ENCODE peak calls at places on chromosomes 11 and 22, in six cellular contexts. J, Z, H, S, N and Q are unnamed samples.

GRCh38 chr11:132969892-132970291 is 562.4 kb downstream of the OPCML start:
- DNase-seq in J (no peak), Z (no peak), H (no peak), S (no peak), N (no peak), Q (no peak)

GRCh38 chr11:91998466-91998865 is 226.2 kb upstream of the FAT3 start:
- DNase-seq in J (no peak), Z (no peak), H (no peak), S (no peak), N (no peak), Q (no peak)

GRCh38 chr11:1936781-1937615 is 10.1 kb upstream of the MRPL23 start:
- DNase-seq in J (no peak), Z (no peak), H (no peak), S (no peak), N (no peak), Q (no peak)

GRCh38 chr22:29503811-29504372 is 23.9 kb downstream of the NEFH start:
- DNase-seq in J (no peak), Z (no peak), H (no peak), S (no peak), N (peak; percentile 39), Q (peak; percentile 41)

GRCh38 chr11:108733479-108734116 is 68.7 kb downstream of the DDX10 start:
- DNase-seq in J (no peak), Z (no peak), H (no peak), S (no peak), N (peak; percentile 79), Q (peak; percentile 42)

GRCh38 chr11:9916480-9916879 is 252.6 kb downstream of the SWAP70 start:
- DNase-seq in J (no peak), Z (no peak), H (no peak), S (no peak), N (no peak), Q (no peak)

GRCh38 chr11:106956887-106957505 is 61.3 kb downstream of the GUCY1A2 start:
- DNase-seq in J (no peak), Z (no peak), H (no peak), S (no peak), N (no peak), Q (no peak)

GRCh38 chr11:134258577-134258976 is 5.2 kb downstream of the ACAD8 start:
- DNase-seq in J (no peak), Z (no peak), H (no peak), S (no peak), N (no peak), Q (no peak)

GRCh38 chr11:108669711-108670110 is 4.8 kb downstream of the DDX10 start:
- DNase-seq in J (no peak), Z (no peak), H (no peak), S (no peak), N (no peak), Q (no peak)

GRCh38 chr22:31089101-31090100 is 8.3 kb downstream of the SMTN start:
- DNase-seq in J (peak; percentile 25), Z (peak; percentile 23), H (peak; percentile 91), S (no peak), N (peak; percentile 56), Q (no peak)

GRCh38 chr11:78532991-78533861 is 41.4 kb downstream of the NARS2 start:
- DNase-seq in J (no peak), Z (no peak), H (no peak), S (no peak), N (no peak), Q (no peak)

GRCh38 chr11:13480198-13480597 is 15.6 kb downstream of the PTH start:
- DNase-seq in J (no peak), Z (no peak), H (no peak), S (no peak), N (no peak), Q (no peak)

GRCh38 chr11:3148990-3149851 is 15.9 kb downstream of the OSBPL5 start:
- DNase-seq in J (no peak), Z (no peak), H (no peak), S (no peak), N (no peak), Q (no peak)

GRCh38 chr22:19412934-19413333 is 18.6 kb downstream of the HIRA start:
- DNase-seq in J (no peak), Z (no peak), H (no peak), S (no peak), N (no peak), Q (no peak)

GRCh38 chr22:43829904-43830851 is 18.1 kb upstream of the EFCAB6 start:
- DNase-seq in J (no peak), Z (no peak), H (no peak), S (no peak), N (no peak), Q (no peak)